ENCODE peak calls at places on chromosomes 7 and 10, in seven cellular contexts. Q is GM04504, O is cardiac fibroblast, V is esophagus squamous epithelium, D is right atrium auricular region, S is psoas muscle, W is aorta. H is an unnamed sample.

GRCh38 chr10:22854935-22855421 is 72.9 kb upstream of the ARMC3 start:
- DNase-seq in V (no peak), S (no peak), Q (no peak), O (peak; percentile 54), W (no peak), D (no peak), H (no peak)

GRCh38 chr10:68106656-68107055 is 2.6 kb upstream of the MYPN start:
- DNase-seq in S (no peak), Q (peak; percentile 80), D (no peak), O (peak; percentile 79), V (no peak), W (no peak), H (no peak)

GRCh38 chr10:115937756-115938032 is 335.3 kb downstream of the GFRA1 start:
- DNase-seq in Q (no peak), V (no peak), S (no peak), D (no peak), O (no peak), W (no peak), H (no peak)

GRCh38 chr7:36128448-36129047 is 24.5 kb upstream of the EEPD1 start:
- DNase-seq in V (no peak), D (peak; percentile 85), W (peak; percentile 95), O (peak; percentile 89), S (peak; percentile 93), Q (peak; percentile 87), H (peak; percentile 57)

GRCh38 chr7:142585425-142585824 is 163.8 kb upstream of the PRSS1 start:
- DNase-seq in Q (no peak), O (no peak), D (no peak), V (no peak), W (no peak), S (no peak), H (no peak)

GRCh38 chr7:17304926-17305325 is 6.5 kb downstream of the AHR start:
- DNase-seq in O (peak; percentile 95), S (no peak), V (no peak), D (no peak), W (no peak), Q (peak; percentile 66), H (no peak)

GRCh38 chr7:105316578-105317375 is 71.9 kb downstream of the SRPK2 start:
- DNase-seq in O (no peak), Q (no peak), D (no peak), V (no peak), W (no peak), S (no peak), H (no peak)

GRCh38 chr7:88927-89921 is 103.1 kb upstream of the FAM20C start:
- DNase-seq in Q (peak; percentile 81), S (peak; percentile 85), W (peak; percentile 93), V (no peak), D (peak; percentile 75), O (peak; percentile 96), H (no peak)

GRCh38 chr7:98559958-98560357 is 57.1 kb upstream of the NPTX2 start:
- DNase-seq in D (no peak), W (no peak), Q (no peak), V (no peak), S (no peak), O (no peak), H (no peak)

GRCh38 chr10:10911471-10911921 is 106.2 kb upstream of the CELF2 start:
- DNase-seq in W (peak; percentile 93), V (no peak), D (peak; percentile 90), S (peak; percentile 88), Q (peak; percentile 63), O (peak; percentile 87), H (peak; percentile 83)

GRCh38 chr10:25261571-25261970 is 86.8 kb downstream of the GPR158 start:
- DNase-seq in V (no peak), D (no peak), W (no peak), Q (no peak), O (no peak), S (no peak), H (no peak)

GRCh38 chr10:101839421-101840063 is 4.1 kb downstream of the KCNIP2 start:
- DNase-seq in V (no peak), D (no peak), Q (no peak), O (no peak), S (no peak), W (peak; percentile 83), H (peak; percentile 76)

GRCh38 chr10:12482586-12482985 is 133.2 kb downstream of the CAMK1D start:
- DNase-seq in D (no peak), W (peak; percentile 2), Q (no peak), S (no peak), V (no peak), O (no peak), H (no peak)

GRCh38 chr10:110822708-110823291 is 48.9 kb upstream of the PDCD4 start:
- DNase-seq in O (no peak), S (no peak), Q (no peak), D (no peak), W (no peak), V (no peak), H (no peak)

GRCh38 chr10:21423338-21423737 is 102.1 kb downstream of the SKIDA1 start:
- DNase-seq in W (no peak), Q (no peak), O (no peak), V (no peak), S (no peak), D (no peak), H (no peak)

GRCh38 chr7:74501298-74501697 is 47.6 kb downstream of the GTF2IRD1 start:
- DNase-seq in S (peak; percentile 93), D (no peak), Q (no peak), V (no peak), O (no peak), W (peak; percentile 88), H (peak; percentile 73)

GRCh38 chr7:99422625-99423024 is 13.9 kb downstream of the BUD31 start:
- DNase-seq in Q (no peak), W (no peak), V (no peak), S (no peak), D (no peak), O (no peak), H (no peak)

GRCh38 chr7:120725376-120726039 is 132.4 kb downstream of the TSPAN12 start:
- DNase-seq in S (no peak), Q (no peak), D (no peak), V (no peak), W (no peak), O (peak; percentile 67), H (no peak)

GRCh38 chr7:157864911-157865310 is 528.1 kb downstream of the DNAJB6 start:
- DNase-seq in V (no peak), O (no peak), Q (no peak), S (no peak), W (peak; percentile 52), D (no peak), H (no peak)

GRCh38 chr10:28715757-28716156 is 38.4 kb downstream of the BAMBI start:
- DNase-seq in S (no peak), D (no peak), Q (no peak), V (no peak), O (no peak), W (no peak), H (no peak)

H was measured in lower lobe of right lung.